ENCODE peak calls at places on chromosome 12, in four cellular contexts. E, I, U and B are unnamed samples.

GRCh38 chr12:68317047-68317667 is 15.0 kb downstream of the MDM1 start:
- DNase-seq in U (no peak), E (peak; percentile 40), I (no peak), B (peak; percentile 37)

GRCh38 chr12:39772708-39773665 is 153.4 kb upstream of the ABCD2 start:
- DNase-seq in E (no peak), U (no peak), I (no peak), B (no peak)

GRCh38 chr12:8692573-8692972 is 5.2 kb upstream of the RIMKLB start:
- DNase-seq in I (peak; percentile 84), U (no peak), E (peak; percentile 74), B (peak; percentile 61)

GRCh38 chr12:50589650-50590435 is 85.1 kb downstream of the DIP2B start:
- DNase-seq in I (no peak), U (no peak), E (peak; percentile 97), B (no peak)

GRCh38 chr12:64995831-64996230 is 125.3 kb downstream of the WIF1 start:
- DNase-seq in U (no peak), I (no peak), E (peak; percentile 2), B (no peak)

GRCh38 chr12:1332327-1332726 is 262.1 kb downstream of the FBXL14 start:
- DNase-seq in U (no peak), I (no peak), E (no peak), B (no peak)

GRCh38 chr12:51855586-51856428 is 7.3 kb upstream of the FIGNL2 start:
- DNase-seq in U (no peak), E (peak; percentile 81), I (no peak), B (no peak)

GRCh38 chr12:64806593-64806992 is 17.9 kb upstream of the TBC1D30 start:
- DNase-seq in E (peak; percentile 49), I (no peak), U (no peak), B (no peak)

GRCh38 chr12:31590730-31591307 is at the start of gene DENND5B:
- DNase-seq in E (peak; percentile 67), I (peak; percentile 86), U (no peak), B (peak; percentile 87)

GRCh38 chr12:46664771-46665287 is 161.0 kb downstream of the SLC38A4 start:
- DNase-seq in I (no peak), E (peak; percentile 92), U (no peak), B (no peak)

GRCh38 chr12:64097346-64098105 is 124.6 kb downstream of the KICS2 start:
- DNase-seq in E (peak; percentile 60), U (no peak), I (no peak), B (no peak)

GRCh38 chr12:76085159-76085868 is 829 bp upstream of the NAP1L1 start:
- DNase-seq in U (no peak), I (no peak), E (peak; percentile 64), B (no peak)

GRCh38 chr12:11855993-11856374 is 206.5 kb downstream of the ETV6 start:
- DNase-seq in I (no peak), U (no peak), E (no peak), B (no peak)

GRCh38 chr12:45974171-45974719 is 16.1 kb downstream of the SCAF11 start:
- DNase-seq in U (no peak), E (peak; percentile 27), I (no peak), B (no peak)

GRCh38 chr12:121916719-121917118 is 1.7 kb upstream of the CFAP251 start:
- DNase-seq in U (no peak), I (no peak), E (peak; percentile 20), B (no peak)

GRCh38 chr12:121917950-121918678 is at the start of gene CFAP251:
- DNase-seq in I (peak; percentile 97), E (peak; percentile 74), U (peak; percentile 73), B (peak; percentile 73)

GRCh38 chr12:121915841-121916321 is 2.5 kb upstream of the CFAP251 start:
- DNase-seq in I (no peak), U (no peak), E (no peak), B (no peak)

GRCh38 chr12:121921106-121921505 is 2.7 kb downstream of the CFAP251 start:
- DNase-seq in E (no peak), I (no peak), U (no peak), B (no peak)

GRCh38 chr12:121918679-121919038 is 267 bp downstream of the CFAP251 start:
- DNase-seq in E (no peak), U (no peak), I (no peak), B (no peak)
- H3K27ac ChIP-seq in E (peak overlapping the region; percentile 67), U (no peak overlapping the region), I (peak overlapping the region; percentile 69), B (no peak overlapping the region)

DNA sequence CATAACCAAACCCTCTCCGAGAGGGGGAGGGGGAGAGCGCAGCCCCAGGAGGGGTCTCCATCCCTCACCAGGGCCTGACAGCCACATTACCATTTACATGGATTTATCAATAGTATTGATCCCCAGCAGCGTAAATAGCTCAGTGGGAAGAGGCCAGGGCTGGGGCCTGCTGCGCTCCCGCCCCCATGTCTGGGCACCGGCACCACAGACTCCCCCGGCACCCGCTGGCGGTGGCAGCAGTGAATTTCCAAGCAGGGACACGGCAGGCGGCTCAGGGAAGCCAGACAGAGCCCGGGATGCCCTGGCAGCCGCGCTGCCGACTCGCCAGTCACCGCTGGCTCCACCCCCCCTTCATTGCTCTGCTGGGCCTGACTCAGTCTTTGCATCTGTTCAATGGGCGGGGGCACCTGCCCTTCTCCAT is 2.3 kb downstream of the NCOR2 start:
- DNase-seq in U (no peak), E (peak; percentile 39), I (peak; percentile 83), B (peak; percentile 55)
- H3K27ac ChIP-seq in U (peak overlapping the region; percentile 95), E (no peak overlapping the region), I (peak overlapping the region; percentile 92), B (no peak overlapping the region)

GRCh38 chr12:97560359-97560758 is 97.8 kb downstream of the RMST start:
- DNase-seq in E (no peak), I (no peak), U (no peak), B (no peak)

GRCh38 chr12:97557116-97557515 is 94.5 kb downstream of the RMST start:
- DNase-seq in U (no peak), E (no peak), I (no peak), B (no peak)

GRCh38 chr12:97560766-97561165 is 98.2 kb downstream of the RMST start:
- DNase-seq in U (no peak), E (no peak), I (no peak), B (no peak)

GRCh38 chr12:97556201-97556824 is 93.7 kb downstream of the RMST start:
- DNase-seq in E (peak; percentile 92), U (no peak), I (no peak), B (no peak)

GRCh38 chr12:97561321-97562230 is 99.0 kb downstream of the RMST start:
- DNase-seq in I (no peak), E (peak; percentile 36), U (no peak), B (no peak)
- H3K27ac ChIP-seq in I (no peak overlapping the region), E (no peak overlapping the region), U (no peak overlapping the region), B (no peak overlapping the region)

DNA sequence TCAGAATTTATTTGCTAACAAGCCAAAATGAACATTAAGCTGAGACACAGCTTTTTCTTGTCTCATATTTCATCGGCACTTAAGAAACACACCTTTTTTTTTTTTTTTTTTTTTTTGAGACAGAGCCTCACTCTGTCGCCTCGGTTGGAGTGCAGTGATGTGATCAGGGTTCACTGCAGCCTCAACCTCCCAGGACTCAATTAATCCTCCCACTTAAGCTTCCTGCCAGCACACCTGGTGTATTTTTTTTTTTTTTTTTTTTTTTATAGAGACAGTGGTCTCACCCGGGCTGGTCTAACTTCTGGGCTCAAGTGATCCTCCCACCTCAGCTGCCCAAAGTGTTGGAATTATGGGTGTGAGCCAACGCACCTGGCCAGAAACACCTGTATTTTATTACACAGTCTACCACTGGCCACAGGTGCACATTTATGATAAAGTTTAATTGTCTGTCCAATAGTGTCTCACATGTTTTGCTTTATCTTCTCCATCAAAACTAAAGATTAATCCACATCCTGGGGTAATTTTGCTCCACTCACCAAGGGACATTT is 62.7 kb downstream of the C2CD5 start:
- DNase-seq in E (no peak), I (no peak), U (no peak), B (no peak)
- H3K27ac ChIP-seq in E (no peak overlapping the region), I (no peak overlapping the region), U (no peak overlapping the region), B (no peak overlapping the region)

DNA sequence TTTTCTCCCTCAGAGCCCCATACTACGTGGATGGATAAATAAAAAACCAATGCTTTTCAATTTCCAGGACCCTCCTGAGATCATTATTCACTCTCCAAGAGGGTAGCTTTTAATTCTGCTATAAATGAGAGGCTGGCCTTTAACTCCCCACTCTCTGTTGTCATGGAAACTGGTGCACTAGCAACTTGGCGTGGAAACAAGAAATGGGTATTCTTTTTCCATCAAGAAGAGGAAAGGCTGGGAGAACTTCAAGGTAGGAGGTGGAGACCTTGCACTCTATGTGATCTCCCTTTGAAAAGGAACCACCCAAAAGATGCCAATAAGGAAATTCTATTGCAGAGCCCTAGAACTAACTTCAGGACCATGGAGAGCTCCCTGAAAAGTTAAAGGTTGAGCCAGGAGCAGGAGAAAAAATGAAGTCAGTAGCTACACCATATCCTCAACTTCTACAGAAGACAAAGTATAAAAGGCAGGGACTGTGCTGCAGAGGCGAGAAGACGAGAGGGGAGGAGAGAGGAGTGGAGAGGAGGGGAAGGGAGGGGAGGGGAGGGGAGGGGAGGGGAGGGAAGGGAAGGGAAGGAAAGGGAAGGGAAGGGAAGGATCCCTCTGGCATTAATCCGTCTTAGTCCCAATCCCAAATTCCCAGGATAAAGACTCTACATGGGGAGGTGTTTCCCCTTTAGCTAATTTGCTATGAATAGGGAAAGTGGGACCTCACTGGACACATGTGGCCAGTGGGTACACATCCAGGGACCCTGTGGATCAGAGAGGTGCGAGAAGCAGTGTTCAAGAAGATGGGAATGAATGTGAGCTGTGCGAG is 46.7 kb upstream of the FICD start:
- DNase-seq in U (no peak), E (peak; percentile 15), I (no peak), B (no peak)
- H3K27ac ChIP-seq in U (no peak overlapping the region), E (no peak overlapping the region), I (no peak overlapping the region), B (no peak overlapping the region)

GRCh38 chr12:2335109-2335508 is 282.3 kb downstream of the CACNA1C start:
- DNase-seq in U (no peak), E (peak; percentile 25), I (no peak), B (no peak)
- H3K27ac ChIP-seq in U (no peak overlapping the region), E (peak overlapping the region; percentile 92), I (peak overlapping the region; percentile 90), B (no peak overlapping the region)

GRCh38 chr12:53976823-53977595 is 2.3 kb upstream of the HOTAIR start:
- DNase-seq in U (no peak), I (no peak), E (no peak), B (no peak)
- H3K27ac ChIP-seq in U (no peak overlapping the region), I (peak overlapping the region; percentile 98), E (no peak overlapping the region), B (no peak overlapping the region)